ENCODE peak calls at places on chromosomes 3 and 15, in six cellular contexts. V is endothelial cell of umbilical vein; A is heart right ventricle; O is astrocyte of the spinal cord; Z is AG10803; J is CD8-positive, alpha-beta T cell. W is an unnamed sample.

GRCh38 chr3:143847787-143848631 is at the start of gene SLC9A9:
- DNase-seq in J (peak), V (peak), Z (peak), A (peak), O (peak), W (peak)

GRCh38 chr3:124653788-124654469 is 76.3 kb upstream of the UMPS start:
- DNase-seq in A (no peak), O (no peak), V (peak), J (no peak), Z (no peak), W (no peak)

GRCh38 chr3:159077860-159078259 is 276.0 kb downstream of the MFSD1 start:
- DNase-seq in A (no peak), J (no peak), O (peak), V (peak), Z (peak), W (peak)

GRCh38 chr3:9729419-9729818 is 2.1 kb upstream of the BRPF1 start:
- DNase-seq in V (no peak), O (no peak), Z (no peak), J (no peak), A (no peak), W (no peak)

GRCh38 chr3:187025656-187026320 is 95.5 kb downstream of the ST6GAL1 start:
- DNase-seq in O (no peak), Z (no peak), J (peak), A (no peak), V (no peak), W (no peak)

GRCh38 chr3:155382396-155383042 is 89.0 kb upstream of the STRIT1 start:
- DNase-seq in O (peak), V (peak), A (peak), Z (peak), J (no peak), W (peak)

GRCh38 chr15:82852906-82853635 is 43.6 kb downstream of the WHAMM start:
- DNase-seq in J (peak), Z (no peak), V (no peak), A (no peak), O (no peak), W (no peak)

GRCh38 chr15:31265090-31265870 is 61.4 kb upstream of the KLF13 start:
- DNase-seq in V (no peak), Z (no peak), A (no peak), O (no peak), J (peak), W (no peak)

GRCh38 chr15:62524848-62525247 is 359.8 kb upstream of the C2CD4B start:
- DNase-seq in Z (peak), A (no peak), V (no peak), O (no peak), J (no peak), W (peak)

GRCh38 chr15:67444100-67444499 is 76.8 kb upstream of the C15orf61 start:
- DNase-seq in Z (peak), O (no peak), J (no peak), V (no peak), A (no peak), W (no peak)

GRCh38 chr3:143120716-143121239 is 1.2 kb downstream of the CHST2 start:
- DNase-seq in V (peak), J (peak), Z (peak), O (peak), A (peak), W (no peak)

GRCh38 chr3:152610621-152611020 is 224.3 kb upstream of the P2RY1 start:
- DNase-seq in Z (no peak), A (no peak), V (no peak), O (no peak), J (no peak), W (no peak)

GRCh38 chr15:43134157-43134637 is 811 bp downstream of the TMEM62 start:
- DNase-seq in J (no peak), V (peak), Z (no peak), O (no peak), A (no peak), W (no peak)

GRCh38 chr3:147305533-147306241 is 100.7 kb downstream of the ZIC4 start:
- DNase-seq in J (no peak), Z (peak), O (peak), V (no peak), A (no peak), W (no peak)

GRCh38 chr15:66882251-66883020 is 180.4 kb downstream of the SMAD6 start:
- DNase-seq in O (peak), Z (peak), J (peak), V (peak), A (peak), W (peak)

GRCh38 chr3:142180761-142181362 is 31.5 kb upstream of the TFDP2 start:
- DNase-seq in V (peak), O (peak), J (peak), Z (peak), A (peak), W (peak)

GRCh38 chr3:191461113-191461595 is at the start of gene PYDC2:
- DNase-seq in O (no peak), A (no peak), V (no peak), Z (no peak), J (no peak), W (no peak)

GRCh38 chr15:63480441-63480821 is 24.0 kb upstream of the USP3 start:
- DNase-seq in J (no peak), V (no peak), Z (no peak), A (no peak), O (no peak), W (no peak)

GRCh38 chr15:95018888-95019545 is 787.7 kb downstream of the MCTP2 start:
- DNase-seq in A (no peak), O (peak), J (no peak), Z (peak), V (peak), W (peak)

GRCh38 chr3:24225027-24225743 is 269.5 kb downstream of the THRB start:
- DNase-seq in Z (no peak), A (no peak), O (no peak), V (no peak), J (no peak), W (no peak)

GRCh38 chr3:170470063-170471006 is 51.7 kb downstream of the CLDN11 start:
- DNase-seq in Z (peak), J (no peak), O (peak), V (no peak), A (no peak), W (peak)

GRCh38 chr3:65597225-65597951 is 441.3 kb downstream of the MAGI1 start:
- DNase-seq in A (peak), J (no peak), V (peak), Z (peak), O (no peak), W (no peak)

GRCh38 chr3:45884368-45885201 is 1.8 kb upstream of the CCR9 start:
- DNase-seq in J (no peak), Z (no peak), V (no peak), O (no peak), A (no peak), W (no peak)

GRCh38 chr15:50257924-50258323 is 7.6 kb downstream of the HDC start:
- DNase-seq in O (peak), A (no peak), Z (no peak), J (no peak), V (no peak), W (peak)

GRCh38 chr15:99435761-99436346 is 129.9 kb upstream of the MEF2A start:
- DNase-seq in O (no peak), Z (peak), V (no peak), J (peak), A (no peak), W (no peak)

GRCh38 chr15:69600556-69601085 is 148.0 kb downstream of the RPLP1 start:
- DNase-seq in V (no peak), A (no peak), Z (no peak), O (no peak), J (no peak), W (no peak)

GRCh38 chr3:152279474-152279873 is 10.7 kb downstream of the MBNL1 start:
- DNase-seq in O (no peak), Z (no peak), J (no peak), A (no peak), V (no peak), W (no peak)

GRCh38 chr3:133413166-133414020 is 13.5 kb downstream of the BFSP2 start:
- DNase-seq in Z (peak), V (no peak), J (no peak), A (no peak), O (peak), W (peak)

GRCh38 chr3:14153663-14154062 is 24.7 kb downstream of the XPC start:
- DNase-seq in O (no peak), V (no peak), A (no peak), Z (no peak), J (no peak), W (no peak)

GRCh38 chr3:157104521-157104920 is 55.4 kb downstream of the CCNL1 start:
- DNase-seq in J (no peak), Z (no peak), V (no peak), A (no peak), O (no peak), W (peak)

GRCh38 chr3:47283193-47283537 is 421 bp downstream of the KLHL18 start:
- DNase-seq in J (no peak), V (peak), A (no peak), O (peak), Z (no peak), W (peak)

GRCh38 chr3:188627652-188628051 is 473.7 kb downstream of the LPP start:
- DNase-seq in O (peak), J (no peak), A (no peak), V (peak), Z (peak), W (peak)

GRCh38 chr3:62070891-62071290 is 302.5 kb downstream of the FEZF2 start:
- DNase-seq in V (no peak), O (no peak), Z (no peak), A (no peak), J (no peak), W (no peak)

GRCh38 chr15:68888419-68888818 is 41.9 kb upstream of the SPESP1 start:
- DNase-seq in Z (no peak), O (no peak), A (no peak), J (no peak), V (no peak), W (no peak)

GRCh38 chr15:67505675-67506572 is 15.0 kb upstream of the C15orf61 start:
- DNase-seq in Z (no peak), V (no peak), J (no peak), O (no peak), A (no peak), W (no peak)

GRCh38 chr3:71444028-71444860 is 139.3 kb downstream of the FOXP1 start:
- DNase-seq in A (no peak), V (peak), J (peak), O (peak), Z (peak), W (peak)

GRCh38 chr3:71441925-71442620 is 141.5 kb downstream of the FOXP1 start:
- DNase-seq in Z (no peak), J (no peak), A (no peak), O (no peak), V (no peak), W (no peak)

GRCh38 chr3:71444861-71445259 is 138.7 kb downstream of the FOXP1 start:
- DNase-seq in Z (no peak), A (no peak), J (no peak), V (no peak), O (no peak), W (no peak)

GRCh38 chr3:71442648-71443047 is 140.9 kb downstream of the FOXP1 start:
- DNase-seq in A (no peak), O (no peak), V (no peak), J (no peak), Z (no peak), W (no peak)

GRCh38 chr3:71443332-71443731 is 140.2 kb downstream of the FOXP1 start:
- DNase-seq in V (no peak), J (no peak), Z (no peak), O (no peak), A (no peak), W (no peak)
- H3K4me3 ChIP-seq in V (no peak), J (peak), Z (no peak), O (no peak), A (no peak), W (no peak)

GRCh38 chr3:64023861-64024223 is 548 bp upstream of the PSMD6 start:
- DNase-seq in O (no peak), Z (peak), J (no peak), V (no peak), A (no peak), W (peak)

GRCh38 chr3:64027708-64028107 is 4.4 kb upstream of the PSMD6 start:
- DNase-seq in J (no peak), A (no peak), V (no peak), O (no peak), Z (no peak), W (no peak)

GRCh38 chr3:64028754-64029153 is 5.5 kb upstream of the PSMD6 start:
- DNase-seq in V (no peak), A (no peak), O (no peak), J (no peak), Z (no peak), W (no peak)

GRCh38 chr3:64029287-64029686 is 6.0 kb upstream of the PSMD6 start:
- DNase-seq in V (no peak), J (no peak), O (no peak), Z (no peak), A (no peak), W (no peak)

GRCh38 chr3:64026346-64026745 is 3.1 kb upstream of the PSMD6 start:
- DNase-seq in O (no peak), J (no peak), Z (no peak), A (no peak), V (no peak), W (no peak)
- TF ChIP-seq CTCF in O (no peak), J (no peak), Z (no peak), A (no peak), V (no peak), W (no peak)

DNA sequence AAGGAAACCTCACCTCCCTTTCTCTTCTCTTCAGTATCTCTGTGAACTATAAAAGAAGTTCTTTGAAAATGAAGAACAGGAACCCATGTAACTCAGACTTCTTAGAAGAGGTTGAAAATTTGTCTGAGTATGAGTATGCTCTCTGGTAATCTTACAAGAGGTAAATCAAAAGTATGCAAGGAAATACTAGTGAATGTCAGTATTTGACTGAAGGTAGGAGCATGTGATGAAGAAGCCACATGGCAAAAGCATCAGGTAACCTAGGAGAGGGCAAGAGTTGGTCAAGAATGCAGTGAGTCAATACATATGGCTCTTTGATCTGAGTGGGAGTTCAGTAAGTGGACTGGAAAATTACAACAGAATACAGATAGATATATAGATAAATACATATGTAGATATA is 133.0 kb upstream of the NECTIN3 start:
- DNase-seq in Z (no peak), V (no peak), J (no peak), A (no peak), O (no peak), W (no peak)
- H3K4me3 ChIP-seq in Z (no peak), V (no peak), J (no peak), A (no peak), O (no peak), W (no peak)

GRCh38 chr15:29569533-29570092 is 252.7 kb downstream of the TJP1 start:
- DNase-seq in O (no peak), J (no peak), Z (no peak), A (no peak), V (no peak), W (no peak)

GRCh38 chr15:29571728-29572454 is 250.4 kb downstream of the TJP1 start:
- DNase-seq in J (no peak), O (peak), A (no peak), Z (no peak), V (peak), W (no peak)

GRCh38 chr15:29570931-29571727 is 251.1 kb downstream of the TJP1 start:
- DNase-seq in V (peak), J (no peak), O (no peak), Z (no peak), A (no peak), W (peak)

GRCh38 chr15:29568840-29569532 is 253.3 kb downstream of the TJP1 start:
- DNase-seq in O (no peak), A (no peak), V (no peak), J (no peak), Z (no peak), W (no peak)

DNA sequence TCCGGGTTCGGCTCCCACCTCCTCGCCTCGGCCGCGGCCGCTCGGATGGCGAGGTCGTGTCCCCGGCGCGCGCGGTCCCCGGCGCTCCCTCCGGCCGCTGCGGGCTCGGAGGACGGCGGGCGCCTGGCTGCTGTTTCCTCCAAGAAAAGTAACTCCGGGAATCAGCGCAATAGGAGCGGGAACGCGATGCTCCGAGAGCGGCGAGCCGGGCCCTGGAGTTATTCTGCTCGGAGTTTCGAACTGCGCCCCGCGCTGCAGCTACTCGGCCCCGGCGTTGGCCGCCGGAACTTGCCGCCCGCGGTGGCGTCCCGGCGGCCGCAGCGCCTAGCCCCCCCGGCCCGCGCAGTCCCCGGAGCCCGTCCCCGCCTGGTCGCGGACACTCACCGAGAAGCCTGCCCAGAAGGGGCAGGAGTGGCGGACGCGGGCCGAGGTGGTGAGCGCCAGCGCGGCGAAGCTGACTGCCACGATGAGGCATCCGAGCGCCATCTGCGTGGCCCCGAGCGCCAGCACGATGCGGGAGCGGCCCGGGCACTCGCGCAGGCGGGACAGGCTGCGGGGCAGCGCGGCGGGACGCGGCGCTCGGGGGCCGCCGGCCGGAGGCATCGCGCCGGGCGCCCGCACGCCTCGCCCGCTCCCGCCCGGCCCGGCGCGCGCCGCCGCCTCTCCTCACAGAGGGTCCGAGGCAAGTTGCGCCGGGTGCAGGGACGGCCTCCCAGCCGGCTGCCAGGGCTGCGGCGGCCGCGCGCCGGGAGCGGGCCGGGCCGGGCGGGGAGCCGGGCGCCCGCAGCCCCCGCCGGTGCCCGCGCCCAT is 251.9 kb downstream of the TJP1 start:
- DNase-seq in A (peak), O (no peak), V (peak), Z (peak), J (no peak), W (no peak)
- TF ChIP-seq CTCF in A (no peak), O (no peak), V (no peak), Z (no peak), J (no peak), W (no peak)

GRCh38 chr3:76442374-76442915 is 597.5 kb upstream of the ROBO2 start:
- DNase-seq in V (no peak), A (no peak), Z (no peak), O (no peak), J (no peak), W (no peak)
- H3K4me3 ChIP-seq in V (no peak), A (no peak), Z (no peak), O (no peak), J (no peak), W (no peak)

GRCh38 chr3:15815696-15816095 is 17.9 kb upstream of the ANKRD28 start:
- DNase-seq in V (peak), Z (peak), J (no peak), O (peak), A (no peak), W (peak)
- TF ChIP-seq CTCF in V (peak), Z (peak), J (peak), O (peak), A (peak), W (peak)

DNA sequence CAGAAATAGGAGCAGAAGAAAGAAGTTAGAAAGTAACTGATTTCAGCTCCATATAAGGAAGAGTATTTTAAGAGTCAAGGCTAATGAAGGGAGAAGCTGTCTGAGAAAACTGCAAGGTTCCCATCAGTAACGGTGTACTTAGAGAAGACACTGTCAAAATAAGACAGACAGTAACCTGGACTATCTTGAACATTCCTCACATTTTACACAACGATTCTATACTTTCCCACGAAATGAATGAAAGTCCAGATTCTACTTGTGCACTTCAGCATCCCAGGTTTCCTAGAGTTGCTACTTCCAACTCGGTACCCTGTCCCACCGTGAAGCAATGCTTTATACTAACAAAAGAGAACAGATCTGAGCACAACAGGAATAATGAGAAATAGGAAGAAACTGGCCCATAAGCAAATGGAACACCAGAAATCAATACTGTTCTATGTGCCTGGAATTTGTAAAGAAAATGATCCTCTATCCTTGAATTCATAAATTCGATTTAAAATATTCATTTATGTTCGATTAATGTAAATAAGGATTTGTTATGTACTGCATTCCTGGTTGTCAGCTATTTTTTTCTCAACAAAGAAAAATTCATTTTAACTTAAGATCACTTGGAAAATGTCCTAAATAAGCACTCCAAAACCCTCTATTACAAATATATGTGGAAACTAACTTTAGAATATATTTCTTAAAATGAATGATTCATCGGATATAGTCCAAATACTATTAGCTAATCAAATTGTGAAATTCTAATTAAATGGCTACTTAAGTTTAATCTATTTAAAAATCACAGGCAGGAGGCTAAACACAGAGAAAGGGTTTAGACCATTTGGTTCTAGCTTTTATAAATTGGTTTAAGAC is 1.5 kb downstream of the C3orf70 start:
- DNase-seq in J (no peak), O (no peak), V (no peak), A (no peak), Z (no peak), W (no peak)
- H3K4me3 ChIP-seq in J (no peak), O (no peak), V (no peak), A (peak), Z (no peak), W (no peak)

DNA sequence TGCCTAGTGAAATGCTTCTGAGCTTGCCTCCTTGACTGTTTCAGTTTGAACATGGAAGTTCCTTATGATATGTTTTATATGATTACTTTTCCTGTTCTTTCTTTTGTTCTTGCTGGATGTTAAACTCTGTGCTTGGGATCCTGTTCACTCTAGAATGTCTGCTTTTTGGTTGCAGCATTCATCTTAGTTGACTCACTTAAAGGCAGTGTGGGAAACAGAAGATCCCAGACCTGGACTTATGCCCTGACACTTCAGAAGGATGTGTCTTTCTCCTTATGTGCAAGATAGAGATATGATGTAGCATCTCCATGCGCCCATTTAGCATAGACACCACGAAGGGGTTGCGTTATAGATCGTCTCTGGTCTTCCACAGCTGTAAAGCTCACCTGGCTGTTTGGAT is 7.3 kb downstream of the CHCHD6 start:
- DNase-seq in O (peak), Z (peak), A (no peak), J (no peak), V (no peak), W (peak)
- TF ChIP-seq CTCF in O (no peak), Z (no peak), A (no peak), J (no peak), V (no peak), W (no peak)

W was measured in fibroblast of villous mesenchyme.